ENCODE peak calls at places on chromosomes 7 and 10, in ten cellular contexts. One of them, this sample, is unnamed. For H3K36me3, the result is how much of the 10 kb centered on the place peaks cover.

GRCh38 chr10:94066411-94066810 is 72.7 kb downstream of the PLCE1 start:
- DNase-seq in pancreas: no peak
- DNase-seq in Peyer's patch: no peak
- DNase-seq in brain microvascular endothelial cell: peak
- DNase-seq in heart right ventricle: no peak
- DNase-seq in effector memory CD4-positive, alpha-beta T cell: no peak
- DNase-seq in spleen: no peak
- DNase-seq in heart left ventricle: no peak
- DNase-seq in IMR-90: peak
- DNase-seq in tibial artery: no peak
- DNase-seq in this sample: no peak

GRCh38 chr7:103106336-103107070 is 31.6 kb downstream of the ARMC10 start:
- DNase-seq in pancreas: no peak
- DNase-seq in Peyer's patch: no peak
- DNase-seq in brain microvascular endothelial cell: no peak
- DNase-seq in heart right ventricle: no peak
- DNase-seq in effector memory CD4-positive, alpha-beta T cell: no peak
- DNase-seq in spleen: no peak
- DNase-seq in heart left ventricle: no peak
- DNase-seq in IMR-90: peak
- DNase-seq in tibial artery: no peak
- DNase-seq in this sample: no peak

GRCh38 chr10:4740471-4740870 is 85.5 kb upstream of the AKR1E2 start:
- DNase-seq in pancreas: no peak
- DNase-seq in Peyer's patch: no peak
- DNase-seq in brain microvascular endothelial cell: no peak
- DNase-seq in heart right ventricle: no peak
- DNase-seq in effector memory CD4-positive, alpha-beta T cell: no peak
- DNase-seq in spleen: no peak
- DNase-seq in heart left ventricle: no peak
- DNase-seq in IMR-90: peak
- DNase-seq in tibial artery: no peak
- DNase-seq in this sample: no peak

GRCh38 chr10:68861253-68861652 is 33.9 kb downstream of the STOX1 start:
- DNase-seq in pancreas: no peak
- DNase-seq in Peyer's patch: no peak
- DNase-seq in brain microvascular endothelial cell: peak
- DNase-seq in heart right ventricle: no peak
- DNase-seq in effector memory CD4-positive, alpha-beta T cell: no peak
- DNase-seq in spleen: no peak
- DNase-seq in heart left ventricle: no peak
- DNase-seq in IMR-90: no peak
- DNase-seq in tibial artery: no peak
- DNase-seq in this sample: no peak

GRCh38 chr10:58641708-58642107 is 129.0 kb downstream of the BICC1 start:
- DNase-seq in pancreas: no peak
- DNase-seq in Peyer's patch: no peak
- DNase-seq in brain microvascular endothelial cell: peak
- DNase-seq in heart right ventricle: no peak
- DNase-seq in effector memory CD4-positive, alpha-beta T cell: no peak
- DNase-seq in spleen: no peak
- DNase-seq in heart left ventricle: no peak
- DNase-seq in IMR-90: peak
- DNase-seq in tibial artery: no peak
- DNase-seq in this sample: no peak

GRCh38 chr7:129271500-129272355 is 46.9 kb downstream of the AHCYL2 start:
- DNase-seq in pancreas: no peak
- DNase-seq in Peyer's patch: no peak
- DNase-seq in brain microvascular endothelial cell: peak
- DNase-seq in heart right ventricle: no peak
- DNase-seq in effector memory CD4-positive, alpha-beta T cell: peak
- DNase-seq in spleen: no peak
- DNase-seq in heart left ventricle: no peak
- DNase-seq in IMR-90: peak
- DNase-seq in tibial artery: peak
- DNase-seq in this sample: no peak

GRCh38 chr10:131924982-131925649 is 24.3 kb downstream of the PPP2R2D start:
- DNase-seq in pancreas: no peak
- DNase-seq in Peyer's patch: no peak
- DNase-seq in brain microvascular endothelial cell: no peak
- DNase-seq in heart right ventricle: no peak
- DNase-seq in effector memory CD4-positive, alpha-beta T cell: no peak
- DNase-seq in spleen: no peak
- DNase-seq in heart left ventricle: no peak
- DNase-seq in IMR-90: no peak
- DNase-seq in tibial artery: no peak
- DNase-seq in this sample: no peak

GRCh38 chr7:40057292-40057691 is 77.1 kb downstream of the MPLKIP start:
- DNase-seq in pancreas: no peak
- DNase-seq in Peyer's patch: no peak
- DNase-seq in brain microvascular endothelial cell: peak
- DNase-seq in heart right ventricle: no peak
- DNase-seq in effector memory CD4-positive, alpha-beta T cell: no peak
- DNase-seq in spleen: no peak
- DNase-seq in heart left ventricle: peak
- DNase-seq in IMR-90: peak
- DNase-seq in tibial artery: no peak
- DNase-seq in this sample: no peak

GRCh38 chr10:92773776-92774175 is 74.5 kb upstream of the EXOC6 start:
- DNase-seq in pancreas: no peak
- DNase-seq in Peyer's patch: no peak
- DNase-seq in brain microvascular endothelial cell: no peak
- DNase-seq in heart right ventricle: no peak
- DNase-seq in effector memory CD4-positive, alpha-beta T cell: no peak
- DNase-seq in spleen: no peak
- DNase-seq in heart left ventricle: no peak
- DNase-seq in IMR-90: no peak
- DNase-seq in tibial artery: no peak
- DNase-seq in this sample: no peak

GRCh38 chr10:33139191-33139646 is 181.2 kb upstream of the ITGB1 start:
- DNase-seq in pancreas: no peak
- DNase-seq in Peyer's patch: no peak
- DNase-seq in brain microvascular endothelial cell: no peak
- DNase-seq in heart right ventricle: no peak
- DNase-seq in effector memory CD4-positive, alpha-beta T cell: peak
- DNase-seq in spleen: no peak
- DNase-seq in heart left ventricle: no peak
- DNase-seq in IMR-90: no peak
- DNase-seq in tibial artery: no peak
- DNase-seq in this sample: no peak

GRCh38 chr7:37191797-37192196 is 256.9 kb downstream of the ELMO1 start:
- DNase-seq in pancreas: no peak
- DNase-seq in Peyer's patch: no peak
- DNase-seq in brain microvascular endothelial cell: no peak
- DNase-seq in heart right ventricle: no peak
- DNase-seq in effector memory CD4-positive, alpha-beta T cell: no peak
- DNase-seq in spleen: no peak
- DNase-seq in heart left ventricle: no peak
- DNase-seq in IMR-90: no peak
- DNase-seq in tibial artery: no peak
- DNase-seq in this sample: no peak

GRCh38 chr7:50632561-50633413 is 67.6 kb upstream of the DDC start:
- DNase-seq in pancreas: no peak
- DNase-seq in Peyer's patch: no peak
- DNase-seq in brain microvascular endothelial cell: peak
- DNase-seq in heart right ventricle: no peak
- DNase-seq in effector memory CD4-positive, alpha-beta T cell: peak
- DNase-seq in spleen: no peak
- DNase-seq in heart left ventricle: no peak
- DNase-seq in IMR-90: peak
- DNase-seq in tibial artery: no peak
- DNase-seq in this sample: no peak

GRCh38 chr7:135938563-135938962 is 38.6 kb downstream of the MTPN start:
- DNase-seq in pancreas: no peak
- DNase-seq in Peyer's patch: no peak
- DNase-seq in brain microvascular endothelial cell: no peak
- DNase-seq in heart right ventricle: no peak
- DNase-seq in effector memory CD4-positive, alpha-beta T cell: no peak
- DNase-seq in spleen: no peak
- DNase-seq in heart left ventricle: no peak
- DNase-seq in IMR-90: no peak
- DNase-seq in tibial artery: no peak
- DNase-seq in this sample: no peak
- H3K36me3 ChIP-seq in pancreas: under half
- H3K36me3 ChIP-seq in Peyer's patch: under half
- H3K36me3 ChIP-seq in brain microvascular endothelial cell: under half
- H3K36me3 ChIP-seq in heart right ventricle: under half
- H3K36me3 ChIP-seq in effector memory CD4-positive, alpha-beta T cell: under half
- H3K36me3 ChIP-seq in spleen: under half
- H3K36me3 ChIP-seq in heart left ventricle: under half
- H3K36me3 ChIP-seq in IMR-90: under half
- H3K36me3 ChIP-seq in tibial artery: under half
- H3K36me3 ChIP-seq in this sample: under half

DNA sequence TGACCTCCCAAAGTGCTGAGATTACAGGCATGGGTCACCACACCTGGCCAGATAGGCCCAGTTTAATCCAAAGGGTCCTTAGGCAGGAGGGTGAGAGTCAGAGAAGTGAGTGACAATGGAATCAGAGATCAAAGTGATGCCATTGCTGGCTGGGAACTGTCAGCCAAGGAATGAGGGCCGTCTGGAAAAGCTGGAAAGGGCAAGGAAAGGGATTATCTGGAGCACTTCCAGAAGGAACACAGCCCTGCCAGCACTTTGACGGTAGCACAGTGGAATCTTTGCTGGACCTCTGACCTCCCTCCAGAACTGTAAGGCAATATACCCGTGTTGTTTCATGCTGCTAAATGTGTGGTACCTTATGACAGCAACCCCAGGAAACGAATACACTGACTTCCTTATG is 11.3 kb upstream of the TAS2R40 start:
- DNase-seq in pancreas: no peak
- DNase-seq in Peyer's patch: no peak
- DNase-seq in brain microvascular endothelial cell: no peak
- DNase-seq in heart right ventricle: no peak
- DNase-seq in effector memory CD4-positive, alpha-beta T cell: no peak
- DNase-seq in spleen: no peak
- DNase-seq in heart left ventricle: no peak
- DNase-seq in IMR-90: no peak
- DNase-seq in tibial artery: no peak
- DNase-seq in this sample: no peak
- H3K36me3 ChIP-seq in pancreas: under half
- H3K36me3 ChIP-seq in Peyer's patch: under half
- H3K36me3 ChIP-seq in brain microvascular endothelial cell: under half
- H3K36me3 ChIP-seq in heart right ventricle: under half
- H3K36me3 ChIP-seq in effector memory CD4-positive, alpha-beta T cell: under half
- H3K36me3 ChIP-seq in spleen: under half
- H3K36me3 ChIP-seq in heart left ventricle: under half
- H3K36me3 ChIP-seq in IMR-90: under half
- H3K36me3 ChIP-seq in tibial artery: under half
- H3K36me3 ChIP-seq in this sample: under half

GRCh38 chr7:100684534-100685042 is 9.5 kb downstream of the GIGYF1 start:
- DNase-seq in pancreas: peak
- DNase-seq in Peyer's patch: peak
- DNase-seq in brain microvascular endothelial cell: no peak
- DNase-seq in heart right ventricle: no peak
- DNase-seq in effector memory CD4-positive, alpha-beta T cell: no peak
- DNase-seq in spleen: no peak
- DNase-seq in heart left ventricle: no peak
- DNase-seq in IMR-90: no peak
- DNase-seq in tibial artery: no peak
- DNase-seq in this sample: no peak

GRCh38 chr7:100686822-100687211 is 7.2 kb downstream of the GIGYF1 start:
- DNase-seq in pancreas: no peak
- DNase-seq in Peyer's patch: no peak
- DNase-seq in brain microvascular endothelial cell: no peak
- DNase-seq in heart right ventricle: no peak
- DNase-seq in effector memory CD4-positive, alpha-beta T cell: no peak
- DNase-seq in spleen: no peak
- DNase-seq in heart left ventricle: no peak
- DNase-seq in IMR-90: no peak
- DNase-seq in tibial artery: no peak
- DNase-seq in this sample: no peak

GRCh38 chr7:100686201-100686821 is 7.7 kb downstream of the GIGYF1 start:
- DNase-seq in pancreas: peak
- DNase-seq in Peyer's patch: no peak
- DNase-seq in brain microvascular endothelial cell: no peak
- DNase-seq in heart right ventricle: no peak
- DNase-seq in effector memory CD4-positive, alpha-beta T cell: no peak
- DNase-seq in spleen: no peak
- DNase-seq in heart left ventricle: no peak
- DNase-seq in IMR-90: no peak
- DNase-seq in tibial artery: no peak
- DNase-seq in this sample: no peak

GRCh38 chr7:100685049-100685605 is 8.9 kb downstream of the GIGYF1 start:
- DNase-seq in pancreas: no peak
- DNase-seq in Peyer's patch: peak
- DNase-seq in brain microvascular endothelial cell: no peak
- DNase-seq in heart right ventricle: no peak
- DNase-seq in effector memory CD4-positive, alpha-beta T cell: no peak
- DNase-seq in spleen: no peak
- DNase-seq in heart left ventricle: no peak
- DNase-seq in IMR-90: no peak
- DNase-seq in tibial artery: no peak
- DNase-seq in this sample: no peak

DNA sequence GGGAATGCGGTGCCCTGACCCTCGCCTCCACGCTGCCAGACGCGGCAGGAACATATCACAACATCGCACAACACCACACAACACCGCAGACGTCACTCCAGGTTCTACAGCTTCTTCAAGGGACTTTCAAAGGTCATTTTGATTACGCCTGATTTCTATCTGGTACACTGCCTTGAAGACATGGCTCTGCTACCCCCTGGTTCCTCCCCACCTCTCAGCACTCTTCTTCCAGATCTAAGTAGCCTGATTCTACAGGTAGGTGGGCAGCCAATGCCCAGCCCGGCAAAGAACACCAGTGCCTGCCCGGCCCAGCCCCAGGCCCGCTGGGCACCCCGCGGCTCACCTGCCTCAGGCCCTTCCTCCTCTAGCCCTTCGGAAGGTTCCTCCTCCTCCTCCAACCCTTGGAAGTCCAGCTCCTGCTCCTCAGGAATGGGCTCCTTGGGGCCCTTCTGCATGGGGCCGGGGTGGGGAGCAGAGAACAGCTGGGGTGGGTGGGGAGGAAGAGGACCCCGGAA is 8.4 kb downstream of the GIGYF1 start:
- DNase-seq in pancreas: no peak
- DNase-seq in Peyer's patch: no peak
- DNase-seq in brain microvascular endothelial cell: no peak
- DNase-seq in heart right ventricle: no peak
- DNase-seq in effector memory CD4-positive, alpha-beta T cell: no peak
- DNase-seq in spleen: no peak
- DNase-seq in heart left ventricle: no peak
- DNase-seq in IMR-90: no peak
- DNase-seq in tibial artery: no peak
- DNase-seq in this sample: no peak
- H3K36me3 ChIP-seq in pancreas: half or more
- H3K36me3 ChIP-seq in Peyer's patch: half or more
- H3K36me3 ChIP-seq in brain microvascular endothelial cell: half or more
- H3K36me3 ChIP-seq in heart right ventricle: under half
- H3K36me3 ChIP-seq in effector memory CD4-positive, alpha-beta T cell: half or more
- H3K36me3 ChIP-seq in spleen: half or more
- H3K36me3 ChIP-seq in heart left ventricle: half or more
- H3K36me3 ChIP-seq in IMR-90: half or more
- H3K36me3 ChIP-seq in tibial artery: half or more
- H3K36me3 ChIP-seq in this sample: under half

DNA sequence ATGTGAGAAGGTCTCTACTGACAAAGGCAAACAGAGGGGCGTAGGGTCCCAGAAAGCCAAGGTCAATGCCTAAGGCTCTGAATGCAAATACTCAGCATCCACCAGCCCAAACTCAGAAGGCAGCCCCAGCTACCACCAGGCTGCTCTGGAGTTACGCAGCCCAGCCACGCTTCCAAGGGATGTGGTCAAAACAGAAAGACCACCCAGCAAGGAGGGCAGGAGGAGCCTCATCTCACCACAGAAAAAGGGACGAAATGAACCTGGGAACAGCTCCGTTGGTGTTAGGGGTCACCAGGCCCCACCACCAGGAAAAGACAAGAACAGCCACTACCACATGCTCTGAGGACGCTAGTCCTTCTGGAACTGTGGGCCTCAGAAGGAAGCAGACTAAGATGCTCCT is 65.1 kb downstream of the CTBP2 start:
- DNase-seq in pancreas: no peak
- DNase-seq in Peyer's patch: no peak
- DNase-seq in brain microvascular endothelial cell: no peak
- DNase-seq in heart right ventricle: no peak
- DNase-seq in effector memory CD4-positive, alpha-beta T cell: no peak
- DNase-seq in spleen: peak
- DNase-seq in heart left ventricle: no peak
- DNase-seq in IMR-90: no peak
- DNase-seq in tibial artery: no peak
- DNase-seq in this sample: no peak
- H3K36me3 ChIP-seq in pancreas: under half
- H3K36me3 ChIP-seq in Peyer's patch: under half
- H3K36me3 ChIP-seq in brain microvascular endothelial cell: under half
- H3K36me3 ChIP-seq in heart right ventricle: under half
- H3K36me3 ChIP-seq in effector memory CD4-positive, alpha-beta T cell: under half
- H3K36me3 ChIP-seq in spleen: under half
- H3K36me3 ChIP-seq in heart left ventricle: under half
- H3K36me3 ChIP-seq in IMR-90: under half
- H3K36me3 ChIP-seq in tibial artery: under half
- H3K36me3 ChIP-seq in this sample: under half

This sample was measured in breast epithelium.